ENCODE peak calls at places on chromosomes 4 and X, in six cellular contexts. P is transverse colon, L is sigmoid colon, R is suprapubic skin, I is endothelial cell of umbilical vein, J is stomach. K is an unnamed sample. For H3K4me1, the result is how much of the 10 kb centered on the place peaks cover.

GRCh38 chrX:23820235-23820782 is 37.3 kb downstream of the SAT1 start:
- DNase-seq in P (no peak), L (no peak), R (no peak), I (no peak), J (no peak), K (no peak)

GRCh38 chrX:23826653-23827052 is 43.7 kb downstream of the SAT1 start:
- DNase-seq in P (no peak), L (no peak), R (no peak), I (no peak), J (no peak), K (peak)

GRCh38 chr4:25092139-25092538 is 61.4 kb upstream of the LGI2 start:
- DNase-seq in P (no peak), L (no peak), R (no peak), I (no peak), J (no peak), K (peak)

GRCh38 chrX:74249963-74250362 is 54.0 kb upstream of the ZCCHC13 start:
- DNase-seq in P (no peak), L (no peak), R (no peak), I (peak), J (no peak), K (no peak)

GRCh38 chrX:11899091-11899490 is 141.1 kb downstream of the MSL3 start:
- DNase-seq in P (no peak), L (no peak), R (no peak), I (peak), J (no peak), K (no peak)

GRCh38 chrX:41273638-41274037 is 60.3 kb upstream of the DDX3X start:
- DNase-seq in P (no peak), L (no peak), R (no peak), I (no peak), J (no peak), K (no peak)

GRCh38 chr4:70829492-70829891 is 10.2 kb downstream of the GRSF1 start:
- DNase-seq in P (no peak), L (no peak), R (no peak), I (no peak), J (no peak), K (no peak)

GRCh38 chr4:168868044-168868855 is 141.8 kb downstream of the CBR4 start:
- DNase-seq in P (no peak), L (no peak), R (no peak), I (peak), J (no peak), K (no peak)

GRCh38 chr4:87555751-87556619 is 26.8 kb upstream of the SPARCL1 start:
- DNase-seq in P (no peak), L (no peak), R (no peak), I (peak), J (no peak), K (no peak)

GRCh38 chr4:142091691-142092182 is 455.4 kb downstream of the IL15 start:
- DNase-seq in P (no peak), L (no peak), R (no peak), I (peak), J (no peak), K (no peak)

GRCh38 chr4:6926681-6927478 is 17.3 kb downstream of the TBC1D14 start:
- DNase-seq in P (peak), L (no peak), R (no peak), I (no peak), J (peak), K (no peak)

DNA sequence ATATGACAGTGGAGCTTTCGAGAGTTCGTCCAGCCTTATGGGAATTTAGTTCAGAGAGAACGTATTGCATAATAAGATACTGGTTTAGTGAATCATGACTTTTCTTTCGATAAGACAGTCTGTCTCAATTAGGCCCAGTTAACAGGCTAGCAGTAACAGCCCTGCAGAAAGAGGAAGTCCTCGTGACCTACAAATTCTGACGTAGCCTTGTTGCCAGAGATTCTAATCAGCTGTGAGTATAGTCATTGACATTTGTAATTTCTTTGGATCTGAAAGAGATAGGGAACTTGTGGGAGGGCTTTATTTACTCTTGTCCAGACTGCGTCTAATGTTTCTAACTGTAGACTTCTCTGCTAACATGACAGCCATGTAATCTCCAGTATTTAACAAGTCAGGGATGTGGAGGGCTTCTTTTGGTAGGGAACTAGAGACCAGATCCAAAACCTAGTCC is 15.8 kb downstream of the ART3 start:
- DNase-seq in P (no peak), L (no peak), R (no peak), I (peak), J (no peak), K (no peak)
- TF ChIP-seq POLR2A in P (no peak), L (no peak), R (no peak), I (no peak), J (no peak), K (no peak)

GRCh38 chrX:106905064-106905708 is 2.0 kb upstream of the RIPPLY1 start:
- DNase-seq in P (no peak), L (no peak), R (no peak), I (no peak), J (no peak), K (no peak)

GRCh38 chrX:106902684-106903083 is 457 bp downstream of the RIPPLY1 start:
- DNase-seq in P (no peak), L (no peak), R (no peak), I (no peak), J (no peak), K (no peak)

GRCh38 chrX:106903856-106904528 is 851 bp upstream of the RIPPLY1 start:
- DNase-seq in P (no peak), L (no peak), R (no peak), I (no peak), J (no peak), K (no peak)

GRCh38 chrX:106901781-106902219 is 1.3 kb downstream of the RIPPLY1 start:
- DNase-seq in P (no peak), L (no peak), R (no peak), I (no peak), J (no peak), K (no peak)

GRCh38 chrX:106903291-106903820 is at the start of gene RIPPLY1:
- DNase-seq in P (no peak), L (no peak), R (no peak), I (no peak), J (no peak), K (no peak)
- H3K4me1 ChIP-seq in P (under half), L (under half), R (under half), I (under half), J (under half), K (under half)

GRCh38 chrX:19876962-19877361 is 10.4 kb downstream of the SH3KBP1 start:
- DNase-seq in P (no peak), L (no peak), R (no peak), I (no peak), J (no peak), K (no peak)
- TF ChIP-seq POLR2AphosphoS5 in P (no peak), L (no peak), R (no peak), I (no peak), J (no peak), K (no peak)

GRCh38 chr4:110475881-110476818 is at the start of gene ENPEP:
- DNase-seq in P (peak), L (peak), R (peak), I (no peak), J (no peak), K (no peak)
- TF ChIP-seq POLR2A in P (no peak), L (no peak), R (no peak), I (no peak), J (no peak), K (no peak)

DNA sequence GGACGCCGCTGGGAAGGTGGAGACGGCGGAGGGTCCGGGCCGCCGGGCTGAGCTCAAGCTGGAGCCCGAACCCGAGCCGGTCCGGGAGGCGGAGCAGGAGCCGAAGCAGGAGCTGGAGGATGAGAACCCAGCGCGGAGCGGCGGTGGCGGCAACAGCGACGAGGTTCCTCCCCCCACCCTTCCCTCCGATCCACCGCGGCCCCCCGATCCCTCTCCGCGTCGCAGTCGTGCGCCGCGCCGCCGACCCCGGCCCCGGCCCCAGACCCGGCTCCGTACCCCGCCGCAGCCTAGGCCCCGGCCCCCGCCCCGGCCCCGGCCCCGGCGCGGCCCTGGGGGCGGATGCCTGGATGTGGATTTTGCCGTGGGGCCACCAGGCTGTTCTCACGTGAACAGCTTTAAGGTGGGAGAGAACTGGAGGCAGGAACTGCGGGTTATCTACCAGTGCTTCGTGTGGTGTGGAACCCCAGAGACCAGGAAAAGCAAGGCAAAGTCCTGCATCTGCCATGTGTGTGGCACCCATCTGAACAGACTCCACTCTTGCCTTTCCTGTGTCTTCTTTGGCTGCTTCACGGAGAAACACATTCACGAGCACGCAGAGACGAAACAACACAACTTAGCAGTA is 483 bp downstream of the USP27X start:
- DNase-seq in P (no peak), L (no peak), R (no peak), I (peak), J (no peak), K (no peak)
- H3K4me1 ChIP-seq in P (under half), L (under half), R (under half), I (under half), J (under half), K (under half)

DNA sequence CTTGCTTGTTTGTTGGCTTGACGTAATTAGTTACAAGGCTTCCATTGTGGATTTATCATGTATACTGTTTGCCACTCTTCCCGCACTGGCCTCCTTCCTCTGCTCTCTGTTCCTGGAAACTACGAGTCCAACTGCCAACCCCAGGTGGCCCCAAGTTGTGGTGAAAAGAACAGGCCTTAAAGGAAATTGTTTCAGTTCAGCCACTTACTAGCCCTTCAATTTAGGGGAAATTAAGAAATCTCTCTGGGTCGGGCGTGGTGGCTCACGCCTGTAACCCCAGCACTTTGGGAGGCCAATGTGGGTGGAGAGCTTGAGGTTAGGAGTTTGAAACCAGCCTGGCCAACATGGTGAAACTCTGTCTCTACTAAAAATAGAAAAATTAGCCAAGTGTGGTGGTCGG is 28.0 kb downstream of the RBM47 start:
- DNase-seq in P (no peak), L (no peak), R (no peak), I (no peak), J (peak), K (no peak)
- TF ChIP-seq POLR2AphosphoS5 in P (no peak), L (no peak), R (no peak), I (no peak), J (no peak), K (no peak)

DNA sequence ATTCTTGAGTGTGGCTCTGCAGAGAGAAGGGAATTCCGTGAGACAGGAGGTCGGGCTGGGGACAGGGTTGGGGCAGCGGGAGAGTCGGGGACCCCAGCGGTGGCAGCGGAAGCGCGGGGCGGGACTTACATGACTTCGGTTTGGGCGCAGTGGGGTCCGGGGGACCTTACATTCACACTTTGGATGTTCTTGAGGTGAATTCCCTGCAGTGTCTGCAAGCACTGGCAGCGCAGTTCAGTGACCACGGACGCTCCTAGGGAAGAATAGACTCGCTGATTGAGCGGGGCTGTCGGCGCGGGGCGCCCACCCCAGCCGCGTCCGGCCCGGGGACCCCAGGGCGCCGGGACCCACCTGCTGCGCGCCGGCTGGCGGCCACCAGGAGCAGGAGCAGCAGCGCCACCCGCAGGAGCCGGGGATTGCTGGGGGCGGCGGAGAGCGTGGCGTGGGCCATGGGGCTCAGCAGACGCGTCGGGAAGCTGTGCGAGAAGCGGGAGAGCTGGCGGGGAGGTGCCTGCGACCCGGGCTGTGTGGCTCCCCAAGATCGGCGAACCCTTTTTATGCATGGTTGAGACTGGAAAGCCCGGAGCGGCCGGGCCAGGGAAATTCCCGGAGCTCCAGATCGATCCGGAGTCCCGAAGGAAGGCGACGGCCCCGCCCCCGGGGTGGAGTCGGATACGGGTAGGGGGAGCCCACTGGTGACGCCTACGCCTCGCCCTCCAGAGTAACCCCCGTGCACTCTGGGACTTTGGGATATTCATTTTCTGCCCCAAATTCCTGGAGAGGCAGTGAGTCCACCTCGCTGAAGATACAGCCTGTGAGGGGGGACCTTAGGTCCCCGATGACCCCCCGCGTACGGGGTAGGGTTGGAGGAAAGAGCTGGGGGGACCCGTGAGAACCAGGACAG is at the start of gene CXCL3:
- DNase-seq in P (peak), L (peak), R (peak), I (peak), J (peak), K (peak)
- TF ChIP-seq POLR2A in P (peak), L (no peak), R (no peak), I (peak), J (no peak), K (no peak)

GRCh38 chr4:113643505-113643904 is 118.0 kb downstream of the CAMK2D start:
- DNase-seq in P (no peak), L (no peak), R (no peak), I (peak), J (no peak), K (no peak)
- H3K4me1 ChIP-seq in P (under half), L (under half), R (under half), I (under half), J (under half), K (half or more)

K was measured in spleen.